ENCODE peak calls at places on chromosomes 5 and 9, in four cellular contexts. G is NCI-H2107; N is activated CD8-positive, alpha-beta memory T cell treated with anti-CD3 and anti-CD28 coated beads for 24 hours; S is neural crest cell. O is an unnamed sample.
A peak's percentile ranks its signal among the peaks of the same experiment; 100 is the strongest.

GRCh38 chr5:91357012-91357634 is 26.0 kb downstream of the ARRDC3 start:
- DNase-seq in G (no peak), S (no peak), N (no peak), O (no peak)

GRCh38 chr5:116738270-116738947 is 163.8 kb upstream of the SEMA6A start:
- DNase-seq in N (no peak), S (no peak), G (no peak), O (no peak)

GRCh38 chr9:87681271-87682061 is 44.5 kb upstream of the CTSL start:
- DNase-seq in S (no peak), N (peak; percentile 33), G (no peak), O (no peak)

GRCh38 chr9:35603506-35603985 is 1.5 kb upstream of the TESK1 start:
- DNase-seq in G (peak; percentile 28), S (no peak), N (peak; percentile 73), O (no peak)

GRCh38 chr9:113582698-113583200 is 119.2 kb downstream of the RGS3 start:
- DNase-seq in G (no peak), N (no peak), S (no peak), O (no peak)

GRCh38 chr9:128098017-128098935 is 29.3 kb downstream of the PTGES2 start:
- DNase-seq in S (peak; percentile 71), G (peak; percentile 90), N (peak; percentile 80), O (peak; percentile 93)

GRCh38 chr5:65022932-65023331 is 254.2 kb downstream of the CWC27 start:
- DNase-seq in S (no peak), G (no peak), N (no peak), O (no peak)

GRCh38 chr5:61162832-61163567 is 732 bp upstream of the SMIM15 start:
- DNase-seq in N (no peak), G (no peak), S (no peak), O (no peak)

GRCh38 chr5:140073296-140073695 is 30.2 kb upstream of the NRG2 start:
- DNase-seq in G (no peak), N (no peak), S (no peak), O (no peak)

GRCh38 chr9:134125413-134126095 is 10.3 kb upstream of the WDR5 start:
- DNase-seq in S (no peak), G (no peak), N (no peak), O (no peak)

GRCh38 chr5:142065273-142065672 is 43.3 kb upstream of the NDFIP1 start:
- DNase-seq in G (no peak), S (peak; percentile 39), N (no peak), O (peak; percentile 30)

GRCh38 chr5:1171340-1171941 is 30.0 kb upstream of the SLC6A19 start:
- DNase-seq in N (no peak), G (no peak), S (no peak), O (no peak)

GRCh38 chr5:39364367-39364766 is at the start of gene C9:
- DNase-seq in N (no peak), G (no peak), S (no peak), O (no peak)

GRCh38 chr9:28841795-28842194 is 1268.5 kb upstream of the C9orf72 start:
- DNase-seq in G (no peak), N (no peak), S (no peak), O (no peak)

GRCh38 chr9:68808481-68808880 is 103.4 kb downstream of the PIP5K1B start:
- DNase-seq in G (no peak), N (no peak), S (no peak), O (no peak)

GRCh38 chr5:110477923-110478322 is 248.5 kb downstream of the TMEM232 start:
- DNase-seq in G (no peak), S (no peak), N (no peak), O (no peak)

GRCh38 chr9:123338710-123339665 is 17.0 kb upstream of the CRB2 start:
- DNase-seq in N (peak; percentile 90), G (no peak), S (no peak), O (no peak)

GRCh38 chr5:148393390-148393741 is 9.6 kb downstream of the FBXO38 start:
- DNase-seq in N (no peak), S (no peak), G (no peak), O (no peak)

GRCh38 chr9:95077766-95078382 is 239.6 kb downstream of the FANCC start:
- DNase-seq in G (no peak), S (no peak), N (no peak), O (no peak)

GRCh38 chr9:32644698-32645097 is 9.2 kb upstream of the TAF1L start:
- DNase-seq in S (no peak), N (no peak), G (no peak), O (no peak)

GRCh38 chr9:87381746-87382145 is 115.9 kb upstream of the DAPK1 start:
- DNase-seq in G (no peak), N (no peak), S (no peak), O (no peak)

GRCh38 chr5:29037716-29038115 is 1999.3 kb upstream of the CDH9 start:
- DNase-seq in N (no peak), G (no peak), S (no peak), O (no peak)

GRCh38 chr5:125526940-125527339 is 780.5 kb upstream of the ZNF608 start:
- DNase-seq in N (no peak), G (no peak), S (no peak), O (no peak)

GRCh38 chr5:56088431-56088949 is 93.7 kb upstream of the IL6ST start:
- DNase-seq in G (no peak), S (no peak), N (no peak), O (no peak)

GRCh38 chr9:129441852-129442251 is 179.0 kb downstream of the C9orf50 start:
- DNase-seq in S (no peak), G (no peak), N (no peak), O (no peak)

GRCh38 chr5:134436523-134437339 is 25.1 kb upstream of the CDKN2AIPNL start:
- DNase-seq in N (peak; percentile 75), G (peak; percentile 40), S (no peak), O (no peak)

GRCh38 chr9:6788175-6789016 is 30.6 kb downstream of the KDM4C start:
- DNase-seq in G (no peak), N (peak; percentile 49), S (no peak), O (peak; percentile 22)

GRCh38 chr5:140083650-140084049 is 30.3 kb upstream of the PURA start:
- DNase-seq in G (no peak), N (no peak), S (no peak), O (no peak)

O was measured in WTC11.